ENCODE peak calls at places on chromosomes 16 and 17, in nine cellular contexts. S is activated gamma-delta T cell treated with Interleukin-2 at 50 U/mL for 16 hours; J is CD4-positive, CD25-positive, alpha-beta regulatory T cell; I is HEK293T; K is iris pigment epithelial cell; L is heart left ventricle; R is stomach; X is amniotic stem cell; F is left ventricle myocardium superior. H is an unnamed sample.

GRCh38 chr17:72122668-72123495 is 2.1 kb downstream of the SOX9 start:
- DNase-seq in S (no peak), J (no peak), I (no peak), K (peak), L (no peak), R (peak), X (no peak), F (peak), H (no peak)

GRCh38 chr17:72778161-72779151 is 314.0 kb downstream of the SLC39A11 start:
- DNase-seq in S (no peak), J (no peak), I (no peak), K (no peak), L (no peak), R (no peak), X (no peak), F (no peak), H (peak)

GRCh38 chr17:49218941-49219913 is 8.7 kb downstream of the ABI3 start:
- DNase-seq in S (peak), J (peak), I (no peak), K (no peak), L (peak), R (peak), X (no peak), F (peak), H (no peak)

GRCh38 chr17:7240375-7240774 is 1.1 kb upstream of the PHF23 start:
- DNase-seq in S (no peak), J (no peak), I (no peak), K (no peak), L (no peak), R (no peak), X (no peak), F (no peak), H (no peak)

GRCh38 chr17:71399649-71400048 is 721.2 kb upstream of the SOX9 start:
- DNase-seq in S (no peak), J (no peak), I (no peak), K (no peak), L (no peak), R (no peak), X (no peak), F (no peak), H (no peak)

GRCh38 chr16:29148867-29149272 is 164.0 kb downstream of the LAT start:
- DNase-seq in S (peak), J (peak), I (no peak), K (no peak), L (peak), R (peak), X (no peak), F (peak), H (no peak)

GRCh38 chr16:85428168-85428898 is 184.8 kb upstream of the GSE1 start:
- DNase-seq in S (peak), J (peak), I (peak), K (no peak), L (peak), R (peak), X (no peak), F (peak), H (peak)

GRCh38 chr17:81391964-81392908 is 3.0 kb upstream of the BAHCC1 start:
- DNase-seq in S (no peak), J (no peak), I (no peak), K (peak), L (peak), R (no peak), X (no peak), F (peak), H (no peak)

GRCh38 chr16:2842340-2843000 is 12.4 kb downstream of the ZG16B start:
- DNase-seq in S (peak), J (peak), I (peak), K (peak), L (peak), R (peak), X (no peak), F (peak), H (peak)

GRCh38 chr17:77110006-77110374 is 30.8 kb upstream of the SEC14L1 start:
- DNase-seq in S (no peak), J (peak), I (no peak), K (peak), L (no peak), R (no peak), X (no peak), F (no peak), H (no peak)

GRCh38 chr17:3157218-3157617 is 29.9 kb upstream of the OR1G1 start:
- DNase-seq in S (no peak), J (no peak), I (no peak), K (no peak), L (no peak), R (no peak), X (no peak), F (no peak), H (no peak)

GRCh38 chr16:11896776-11897175 is 19.0 kb downstream of the GSPT1 start:
- DNase-seq in S (no peak), J (no peak), I (no peak), K (peak), L (no peak), R (no peak), X (peak), F (no peak), H (no peak)

GRCh38 chr17:58172369-58173071 is 5.7 kb downstream of the OR4D2 start:
- DNase-seq in S (peak), J (peak), I (peak), K (peak), L (no peak), R (no peak), X (no peak), F (no peak), H (peak)

GRCh38 chr16:17342031-17342430 is 128.7 kb downstream of the XYLT1 start:
- DNase-seq in S (no peak), J (no peak), I (no peak), K (no peak), L (no peak), R (no peak), X (no peak), F (no peak), H (no peak)

GRCh38 chr17:9798724-9799123 is 7.3 kb upstream of the DHRS7C start:
- DNase-seq in S (no peak), J (no peak), I (no peak), K (no peak), L (no peak), R (no peak), X (no peak), F (no peak), H (no peak)

GRCh38 chr16:66159987-66160386 is 206.5 kb upstream of the CDH5 start:
- DNase-seq in S (no peak), J (no peak), I (no peak), K (peak), L (no peak), R (no peak), X (no peak), F (no peak), H (no peak)

GRCh38 chr16:11742041-11742535 is 569 bp downstream of the TXNDC11 start:
- DNase-seq in S (peak), J (peak), I (peak), K (no peak), L (peak), R (peak), X (no peak), F (peak), H (no peak)

GRCh38 chr17:19454074-19454473 is 43.0 kb downstream of the RNF112 start:
- DNase-seq in S (no peak), J (no peak), I (no peak), K (no peak), L (no peak), R (no peak), X (no peak), F (no peak), H (no peak)

GRCh38 chr16:66205287-66206167 is 161.0 kb upstream of the CDH5 start:
- DNase-seq in S (no peak), J (no peak), I (no peak), K (peak), L (no peak), R (no peak), X (no peak), F (no peak), H (no peak)

GRCh38 chr16:89026121-89026612 is 49.2 kb upstream of the CBFA2T3 start:
- DNase-seq in S (peak), J (peak), I (no peak), K (peak), L (no peak), R (no peak), X (no peak), F (no peak), H (no peak)

GRCh38 chr16:642189-643049 is 791 bp downstream of the MCRIP2 start:
- DNase-seq in S (no peak), J (peak), I (no peak), K (peak), L (peak), R (peak), X (no peak), F (peak), H (no peak)

GRCh38 chr16:30350134-30350871 is 4.8 kb downstream of the CD2BP2 start:
- DNase-seq in S (no peak), J (no peak), I (no peak), K (no peak), L (no peak), R (no peak), X (no peak), F (no peak), H (no peak)

GRCh38 chr16:48580925-48581500 is 29.0 kb downstream of the N4BP1 start:
- DNase-seq in S (no peak), J (no peak), I (no peak), K (peak), L (no peak), R (no peak), X (no peak), F (no peak), H (no peak)

GRCh38 chr17:38601539-38602351 is 4.0 kb downstream of the SRCIN1 start:
- DNase-seq in S (no peak), J (no peak), I (no peak), K (no peak), L (no peak), R (no peak), X (no peak), F (no peak), H (no peak)

GRCh38 chr16:30183961-30184429 is 593 bp downstream of the CORO1A start:
- DNase-seq in S (peak), J (peak), I (no peak), K (no peak), L (peak), R (peak), X (no peak), F (peak), H (no peak)

GRCh38 chr17:81436294-81436849 is 41.1 kb downstream of the BAHCC1 start:
- DNase-seq in S (no peak), J (no peak), I (no peak), K (no peak), L (peak), R (no peak), X (no peak), F (peak), H (no peak)

H was measured in NCI-H1694 treated with DMSO at 0.1 percent for 48 hours.